ENCODE peak calls at places on chromosomes 13 and 19, in four cellular contexts. W is fibroblast of lung, H is K562, D is IMR-90. U is an unnamed sample.

GRCh38 chr19:11100064-11100463 is 10.8 kb downstream of the LDLR start:
- DNase-seq in W (no peak), H (no peak), D (no peak), U (no peak)

GRCh38 chr19:45758921-45759320 is 10.1 kb downstream of the SIX5 start:
- DNase-seq in W (no peak), H (no peak), D (no peak), U (no peak)

GRCh38 chr13:27053902-27054595 is 117.6 kb downstream of the USP12 start:
- DNase-seq in W (peak; percentile 73), H (no peak), D (peak; percentile 88), U (peak; percentile 70)

GRCh38 chr19:38025908-38026307 is 118.9 kb downstream of the SIPA1L3 start:
- DNase-seq in W (no peak), H (no peak), D (no peak), U (no peak)

GRCh38 chr13:97310809-97311436 is 88.8 kb downstream of the MBNL2 start:
- DNase-seq in W (no peak), H (no peak), D (no peak), U (no peak)

GRCh38 chr13:30329009-30329585 is 21.7 kb upstream of the KATNAL1 start:
- DNase-seq in W (peak; percentile 42), H (no peak), D (no peak), U (no peak)

GRCh38 chr19:47891923-47892666 is 6.0 kb upstream of the SULT2A1 start:
- DNase-seq in W (no peak), H (peak; percentile 81), D (no peak), U (peak; percentile 73)

GRCh38 chr19:10315335-10316214 is at the start of gene FDX2:
- DNase-seq in W (peak; percentile 72), H (peak; percentile 91), D (peak; percentile 67), U (peak; percentile 86)

GRCh38 chr13:111912991-111913781 is 153.8 kb upstream of the SOX1 start:
- DNase-seq in W (no peak), H (no peak), D (no peak), U (no peak)

GRCh38 chr19:7258840-7259395 is 35.3 kb downstream of the INSR start:
- DNase-seq in W (no peak), H (no peak), D (no peak), U (no peak)
- H3K4me2 ChIP-seq in W (no peak overlapping the region), H (no peak overlapping the region), D (no peak overlapping the region), U (no peak overlapping the region)

DNA sequence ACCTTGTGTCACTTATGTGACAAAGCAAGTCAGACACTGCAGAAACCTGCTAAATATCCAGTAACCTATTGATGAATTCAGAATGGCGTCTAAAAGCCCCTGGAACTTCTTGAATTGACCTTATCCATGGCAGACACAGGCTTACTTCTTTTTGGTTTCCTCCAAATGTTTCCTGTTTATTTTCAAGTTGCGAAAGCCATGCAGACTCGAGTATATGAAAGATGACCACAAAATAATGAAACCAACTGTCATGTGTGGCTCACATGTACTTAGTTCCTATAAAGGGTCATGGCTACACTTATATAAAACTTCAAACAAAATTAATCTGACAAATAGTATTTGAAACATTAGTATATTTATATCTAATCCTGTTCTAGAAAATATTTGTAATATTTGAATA is 113.1 kb upstream of the FNDC3A start:
- DNase-seq in W (peak; percentile 39), H (no peak), D (peak; percentile 5), U (peak; percentile 48)
- H3K9ac ChIP-seq in W (no peak overlapping the region), H (no peak overlapping the region), D (no peak overlapping the region), U (no peak overlapping the region)

GRCh38 chr13:44313674-44314073 is 60.0 kb upstream of the SERP2 start:
- DNase-seq in W (peak; percentile 75), H (no peak), D (peak; percentile 91), U (peak; percentile 91)
- H3K4me2 ChIP-seq in W (peak overlapping the region; percentile 17), H (no peak overlapping the region), D (peak overlapping the region; percentile 38), U (no peak overlapping the region)

DNA sequence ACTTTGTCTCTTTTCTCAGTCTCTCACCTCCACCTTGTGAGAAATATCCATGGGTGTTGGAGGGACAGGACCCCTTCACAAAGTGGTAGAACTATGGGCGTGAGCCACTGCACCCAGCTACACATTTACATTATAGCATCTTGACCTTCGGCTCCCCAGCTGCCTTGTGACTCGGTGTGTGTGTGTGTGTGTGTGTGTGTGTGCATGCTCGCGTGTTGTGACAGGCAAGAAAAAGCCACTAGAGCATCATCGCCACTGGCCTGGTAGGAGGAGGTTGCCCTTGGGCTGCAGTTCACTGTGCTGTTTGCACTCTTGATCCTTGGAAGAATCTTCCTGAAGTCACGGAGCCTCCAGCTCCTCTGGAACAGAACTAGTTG is 13.7 kb upstream of the ZNF888 start:
- DNase-seq in W (no peak), H (no peak), D (no peak), U (no peak)
- H3K9ac ChIP-seq in W (no peak overlapping the region), H (peak overlapping the region; percentile 21), D (no peak overlapping the region), U (no peak overlapping the region)

DNA sequence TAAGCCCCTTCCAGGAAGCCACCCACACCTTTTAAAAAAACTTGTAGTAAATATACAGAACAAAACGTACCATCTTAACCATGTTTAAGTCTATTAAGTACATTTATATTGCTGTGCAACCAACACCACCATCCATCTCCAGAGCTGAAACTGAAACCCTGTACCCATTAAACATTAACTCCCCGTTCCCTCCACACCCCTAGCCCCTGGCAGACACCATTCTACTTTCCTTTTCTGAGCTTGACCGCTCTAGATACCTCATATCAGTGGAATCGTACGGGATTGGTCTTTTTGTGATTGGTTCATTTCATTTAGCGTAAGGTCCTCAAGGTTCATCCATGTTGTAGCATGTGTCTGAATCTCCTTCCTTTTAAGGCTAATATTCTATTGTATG is 13.0 kb upstream of the SPATA13 start:
- DNase-seq in W (no peak), H (no peak), D (no peak), U (no peak)
- H3K4me2 ChIP-seq in W (no peak overlapping the region), H (no peak overlapping the region), D (no peak overlapping the region), U (no peak overlapping the region)

GRCh38 chr19:4586245-4586644 is 26.8 kb upstream of the SEMA6B start:
- DNase-seq in W (no peak), H (no peak), D (no peak), U (no peak)

GRCh38 chr19:4582980-4583842 is 23.7 kb upstream of the SEMA6B start:
- DNase-seq in W (no peak), H (no peak), D (no peak), U (no peak)

GRCh38 chr19:4583961-4584669 is 24.6 kb upstream of the SEMA6B start:
- DNase-seq in W (no peak), H (peak; percentile 74), D (no peak), U (peak; percentile 47)

GRCh38 chr19:4585556-4585955 is 26.1 kb upstream of the SEMA6B start:
- DNase-seq in W (no peak), H (no peak), D (no peak), U (no peak)

GRCh38 chr19:4584670-4585460 is 25.4 kb upstream of the SEMA6B start:
- DNase-seq in W (no peak), H (peak; percentile 54), D (no peak), U (peak; percentile 40)
- H3K9ac ChIP-seq in W (no peak overlapping the region), H (peak overlapping the region; percentile 5), D (no peak overlapping the region), U (no peak overlapping the region)

U was measured in mesenchymal stem cell.